ENCODE peak calls at places on chromosomes 6 and 20, in seven cellular contexts. B is germinal center; I is sigmoid colon; M is NCI-H1930; X is activated T-helper 1 cell treated with anti-CD3 and anti-CD28 coated beads, Interleukin-12 subunit alpha, Interleukin-12 subunit beta, Interleukin-2, Interleukin-4 antibody, amounts not matched to agents 30 ng/mL and 10 ng/mL and 1 ng/mL, durations not matched to agents 14 hours and 24 hours and 36 hours; K is lung; S is skeletal muscle cell. G is an unnamed sample.

GRCh38 chr6:99345164-99345563 is 4.3 kb downstream of the FAXC start:
- DNase-seq in B (no peak), I (no peak), M (no peak), X (no peak), K (no peak), S (no peak), G (no peak)

GRCh38 chr6:43207286-43207685 is 22.0 kb downstream of the DNPH1 start:
- DNase-seq in B (no peak), I (no peak), M (no peak), X (no peak), K (no peak), S (no peak), G (no peak)

GRCh38 chr6:147218797-147219196 is 14.6 kb downstream of the STXBP5 start:
- DNase-seq in B (no peak), I (no peak), M (no peak), X (no peak), K (no peak), S (no peak), G (no peak)

GRCh38 chr6:56526860-56527544 is 115.7 kb downstream of the DST start:
- DNase-seq in B (no peak), I (no peak), M (no peak), X (no peak), K (no peak), S (no peak), G (no peak)

GRCh38 chr6:30748301-30748769 is 4.0 kb upstream of the IER3 start:
- DNase-seq in B (no peak), I (no peak), M (no peak), X (no peak), K (no peak), S (no peak), G (no peak)

GRCh38 chr6:107068691-107069630 is 41.0 kb downstream of the MTRES1 start:
- DNase-seq in B (no peak), I (peak), M (no peak), X (no peak), K (no peak), S (no peak), G (no peak)

GRCh38 chr6:144150673-144151009 is 324 bp downstream of the STX11 start:
- DNase-seq in B (peak), I (no peak), M (peak), X (peak), K (no peak), S (no peak), G (no peak)

GRCh38 chr6:155310596-155310995 is 3.7 kb downstream of the TFB1M start:
- DNase-seq in B (no peak), I (no peak), M (no peak), X (no peak), K (no peak), S (no peak), G (no peak)

GRCh38 chr6:83442752-83443151 is 11.9 kb upstream of the ME1 start:
- DNase-seq in B (no peak), I (no peak), M (no peak), X (no peak), K (no peak), S (no peak), G (peak)

GRCh38 chr6:35764238-35764896 is 12.0 kb upstream of the CLPSL2 start:
- DNase-seq in B (no peak), I (no peak), M (no peak), X (no peak), K (no peak), S (no peak), G (no peak)

GRCh38 chr6:15608406-15608805 is 54.4 kb downstream of the DTNBP1 start:
- DNase-seq in B (no peak), I (no peak), M (no peak), X (no peak), K (no peak), S (peak), G (no peak)

GRCh38 chr6:26295691-26296555 is 69.1 kb upstream of the BTN3A2 start:
- DNase-seq in B (no peak), I (no peak), M (no peak), X (no peak), K (no peak), S (peak), G (no peak)

GRCh38 chr20:2398453-2398852 is 17.8 kb downstream of the TGM6 start:
- DNase-seq in B (no peak), I (no peak), M (no peak), X (no peak), K (no peak), S (no peak), G (no peak)

GRCh38 chr6:148085651-148086321 is 256.9 kb upstream of the SASH1 start:
- DNase-seq in B (no peak), I (no peak), M (no peak), X (no peak), K (no peak), S (no peak), G (no peak)

GRCh38 chr20:47789081-47789998 is 4.1 kb upstream of the SULF2 start:
- DNase-seq in B (no peak), I (no peak), M (no peak), X (no peak), K (no peak), S (no peak), G (no peak)

GRCh38 chr20:24608926-24609667 is 139.7 kb downstream of the SYNDIG1 start:
- DNase-seq in B (peak), I (no peak), M (no peak), X (no peak), K (no peak), S (no peak), G (no peak)

GRCh38 chr6:36340671-36341454 is 4.2 kb upstream of the BNIP5 start:
- DNase-seq in B (peak), I (peak), M (peak), X (peak), K (peak), S (no peak), G (peak)

GRCh38 chr6:161228911-161229591 is 44.8 kb downstream of the AGPAT4 start:
- DNase-seq in B (no peak), I (no peak), M (no peak), X (no peak), K (no peak), S (peak), G (no peak)

GRCh38 chr6:67888886-67889681 is 746.0 kb upstream of the ADGRB3 start:
- DNase-seq in B (no peak), I (no peak), M (no peak), X (no peak), K (no peak), S (no peak), G (no peak)

GRCh38 chr6:39886871-39887270 is 47.4 kb downstream of the MOCS1 start:
- DNase-seq in B (no peak), I (no peak), M (no peak), X (no peak), K (no peak), S (no peak), G (no peak)

GRCh38 chr6:153096792-153097191 is 34.3 kb downstream of the RGS17 start:
- DNase-seq in B (no peak), I (no peak), M (no peak), X (no peak), K (no peak), S (no peak), G (no peak)

GRCh38 chr6:86516087-86516486 is 421.2 kb upstream of the HTR1E start:
- DNase-seq in B (no peak), I (no peak), M (no peak), X (no peak), K (no peak), S (no peak), G (no peak)

GRCh38 chr20:39429716-39430115 is 467.6 kb downstream of the DHX35 start:
- DNase-seq in B (no peak), I (no peak), M (no peak), X (no peak), K (no peak), S (no peak), G (no peak)

GRCh38 chr6:147548930-147549475 is 40.5 kb downstream of the SAMD5 start:
- DNase-seq in B (no peak), I (no peak), M (no peak), X (no peak), K (no peak), S (no peak), G (no peak)

GRCh38 chr6:2534406-2535139 is 216.1 kb downstream of the MYLK4 start:
- DNase-seq in B (no peak), I (no peak), M (no peak), X (no peak), K (no peak), S (peak), G (no peak)

GRCh38 chr20:10306440-10307358 is 88.1 kb downstream of the SNAP25 start:
- DNase-seq in B (no peak), I (no peak), M (no peak), X (no peak), K (no peak), S (peak), G (no peak)

GRCh38 chr20:37327748-37328147 is 18.2 kb upstream of the SRC start:
- DNase-seq in B (no peak), I (peak), M (no peak), X (no peak), K (peak), S (peak), G (peak)

GRCh38 chr6:52511572-52512151 is 65.2 kb downstream of the TRAM2 start:
- DNase-seq in B (no peak), I (no peak), M (no peak), X (no peak), K (no peak), S (no peak), G (no peak)

GRCh38 chr6:89559487-89559886 is 79.1 kb downstream of the LYRM2 start:
- DNase-seq in B (no peak), I (no peak), M (no peak), X (no peak), K (no peak), S (no peak), G (no peak)

G was measured in GOT3.